ENCODE peak calls at places on chromosomes 3 and 15, in ten cellular contexts. One of them, this sample, is unnamed. For H3K36me3, the result is how much of the 10 kb centered on the place peaks cover.

GRCh38 chr3:176426371-176426770 is 770.9 kb downstream of the TBL1XR1 start:
- DNase-seq in NT2/D1: no peak
- DNase-seq in IMR-90: no peak
- DNase-seq in mesenchymal stem cell: no peak
- DNase-seq in heart left ventricle: no peak
- DNase-seq in osteoblast: no peak
- DNase-seq in fibroblast of lung: no peak
- DNase-seq in hepatocyte: no peak
- DNase-seq in tibial artery: no peak
- DNase-seq in kidney: no peak
- DNase-seq in this sample: no peak

GRCh38 chr3:169404491-169404890 is 259.0 kb downstream of the MECOM start:
- DNase-seq in IMR-90: no peak
- DNase-seq in osteoblast: no peak
- DNase-seq in fibroblast of lung: no peak
- DNase-seq in heart left ventricle: no peak
- DNase-seq in tibial artery: no peak
- DNase-seq in kidney: peak
- DNase-seq in NT2/D1: no peak
- DNase-seq in mesenchymal stem cell: no peak
- DNase-seq in hepatocyte: no peak
- DNase-seq in this sample: peak

GRCh38 chr15:96171842-96172241 is 158.7 kb upstream of the NR2F2 start:
- DNase-seq in mesenchymal stem cell: peak
- DNase-seq in NT2/D1: no peak
- DNase-seq in tibial artery: no peak
- DNase-seq in fibroblast of lung: no peak
- DNase-seq in osteoblast: no peak
- DNase-seq in IMR-90: peak
- DNase-seq in kidney: no peak
- DNase-seq in hepatocyte: peak
- DNase-seq in heart left ventricle: no peak
- DNase-seq in this sample: no peak

GRCh38 chr3:113271594-113272368 is 60.4 kb downstream of the BOC start:
- DNase-seq in mesenchymal stem cell: no peak
- DNase-seq in kidney: no peak
- DNase-seq in tibial artery: no peak
- DNase-seq in osteoblast: no peak
- DNase-seq in IMR-90: no peak
- DNase-seq in heart left ventricle: no peak
- DNase-seq in hepatocyte: no peak
- DNase-seq in fibroblast of lung: no peak
- DNase-seq in NT2/D1: no peak
- DNase-seq in this sample: no peak

GRCh38 chr3:10511809-10512494 is 6.6 kb upstream of the ATP2B2 start:
- DNase-seq in tibial artery: no peak
- DNase-seq in NT2/D1: peak
- DNase-seq in mesenchymal stem cell: peak
- DNase-seq in kidney: no peak
- DNase-seq in fibroblast of lung: peak
- DNase-seq in IMR-90: peak
- DNase-seq in hepatocyte: no peak
- DNase-seq in heart left ventricle: no peak
- DNase-seq in osteoblast: peak
- DNase-seq in this sample: no peak

GRCh38 chr3:20104167-20104661 is 64.0 kb downstream of the KAT2B start:
- DNase-seq in fibroblast of lung: no peak
- DNase-seq in kidney: no peak
- DNase-seq in IMR-90: no peak
- DNase-seq in hepatocyte: no peak
- DNase-seq in mesenchymal stem cell: no peak
- DNase-seq in NT2/D1: no peak
- DNase-seq in osteoblast: no peak
- DNase-seq in tibial artery: no peak
- DNase-seq in heart left ventricle: no peak
- DNase-seq in this sample: no peak

GRCh38 chr3:94106268-94106667 is 43.4 kb downstream of the NSUN3 start:
- DNase-seq in fibroblast of lung: no peak
- DNase-seq in mesenchymal stem cell: no peak
- DNase-seq in tibial artery: no peak
- DNase-seq in NT2/D1: no peak
- DNase-seq in hepatocyte: no peak
- DNase-seq in IMR-90: no peak
- DNase-seq in heart left ventricle: no peak
- DNase-seq in kidney: no peak
- DNase-seq in osteoblast: no peak
- DNase-seq in this sample: no peak

GRCh38 chr3:152258448-152259302 is 10.1 kb upstream of the MBNL1 start:
- DNase-seq in tibial artery: peak
- DNase-seq in osteoblast: peak
- DNase-seq in kidney: peak
- DNase-seq in hepatocyte: peak
- DNase-seq in fibroblast of lung: peak
- DNase-seq in IMR-90: peak
- DNase-seq in NT2/D1: no peak
- DNase-seq in mesenchymal stem cell: peak
- DNase-seq in heart left ventricle: peak
- DNase-seq in this sample: no peak

GRCh38 chr3:89261673-89262072 is 154.3 kb downstream of the EPHA3 start:
- DNase-seq in heart left ventricle: no peak
- DNase-seq in kidney: no peak
- DNase-seq in IMR-90: no peak
- DNase-seq in osteoblast: no peak
- DNase-seq in fibroblast of lung: no peak
- DNase-seq in mesenchymal stem cell: no peak
- DNase-seq in tibial artery: no peak
- DNase-seq in hepatocyte: no peak
- DNase-seq in NT2/D1: no peak
- DNase-seq in this sample: no peak

GRCh38 chr3:76990606-76991005 is 49.3 kb upstream of the ROBO2 start:
- DNase-seq in NT2/D1: no peak
- DNase-seq in fibroblast of lung: no peak
- DNase-seq in heart left ventricle: no peak
- DNase-seq in osteoblast: no peak
- DNase-seq in mesenchymal stem cell: no peak
- DNase-seq in IMR-90: no peak
- DNase-seq in kidney: peak
- DNase-seq in tibial artery: no peak
- DNase-seq in hepatocyte: no peak
- DNase-seq in this sample: no peak

GRCh38 chr15:20340331-20340811 is 201.2 kb downstream of the GOLGA6L6 start:
- DNase-seq in IMR-90: peak
- DNase-seq in mesenchymal stem cell: no peak
- DNase-seq in NT2/D1: no peak
- DNase-seq in heart left ventricle: peak
- DNase-seq in kidney: peak
- DNase-seq in fibroblast of lung: no peak
- DNase-seq in hepatocyte: peak
- DNase-seq in tibial artery: peak
- DNase-seq in osteoblast: peak
- DNase-seq in this sample: peak

DNA sequence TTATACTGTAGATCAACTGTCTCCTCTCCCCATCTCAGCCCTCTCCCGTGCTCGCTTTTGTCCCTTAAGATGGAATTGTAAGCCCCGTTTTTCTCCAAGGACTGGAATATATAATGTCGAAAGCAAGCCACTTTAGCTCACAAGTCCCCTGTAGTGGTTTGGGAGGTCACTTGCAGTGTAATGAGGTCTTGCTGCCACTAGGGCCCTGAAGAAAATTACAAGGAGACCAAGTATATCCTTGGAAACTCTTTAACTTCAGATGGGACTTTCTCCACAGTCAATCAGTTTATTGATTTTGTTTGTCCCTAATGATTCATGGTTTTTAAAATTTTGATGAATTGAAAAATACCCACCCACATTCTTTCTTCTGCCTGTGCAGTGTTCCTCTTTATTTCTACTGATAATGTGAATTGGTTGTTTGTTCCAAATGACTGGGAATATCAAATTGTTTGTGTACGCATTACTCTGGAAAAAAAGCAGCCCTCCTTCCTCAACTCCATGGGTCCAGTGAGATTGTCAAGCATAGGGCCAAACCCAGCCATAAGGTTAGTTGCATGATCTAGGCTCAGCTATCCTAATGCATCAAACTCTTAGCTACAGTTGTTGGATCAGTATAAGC is 294.8 kb downstream of the MCTP2 start:
- DNase-seq in hepatocyte: no peak
- DNase-seq in mesenchymal stem cell: peak
- DNase-seq in tibial artery: no peak
- DNase-seq in osteoblast: no peak
- DNase-seq in IMR-90: no peak
- DNase-seq in NT2/D1: peak
- DNase-seq in kidney: no peak
- DNase-seq in fibroblast of lung: no peak
- DNase-seq in heart left ventricle: no peak
- DNase-seq in this sample: peak
- H3K36me3 ChIP-seq in hepatocyte: under half
- H3K36me3 ChIP-seq in mesenchymal stem cell: under half
- H3K36me3 ChIP-seq in tibial artery: under half
- H3K36me3 ChIP-seq in osteoblast: under half
- H3K36me3 ChIP-seq in IMR-90: under half
- H3K36me3 ChIP-seq in NT2/D1: under half
- H3K36me3 ChIP-seq in kidney: under half
- H3K36me3 ChIP-seq in fibroblast of lung: under half
- H3K36me3 ChIP-seq in heart left ventricle: under half
- H3K36me3 ChIP-seq in this sample: under half

GRCh38 chr3:8571256-8571655 is 69.6 kb downstream of the LMCD1 start:
- DNase-seq in hepatocyte: no peak
- DNase-seq in mesenchymal stem cell: no peak
- DNase-seq in osteoblast: no peak
- DNase-seq in kidney: no peak
- DNase-seq in fibroblast of lung: no peak
- DNase-seq in heart left ventricle: no peak
- DNase-seq in IMR-90: no peak
- DNase-seq in NT2/D1: no peak
- DNase-seq in tibial artery: no peak
- DNase-seq in this sample: no peak
- H3K36me3 ChIP-seq in hepatocyte: under half
- H3K36me3 ChIP-seq in mesenchymal stem cell: half or more
- H3K36me3 ChIP-seq in osteoblast: under half
- H3K36me3 ChIP-seq in kidney: under half
- H3K36me3 ChIP-seq in fibroblast of lung: under half
- H3K36me3 ChIP-seq in heart left ventricle: under half
- H3K36me3 ChIP-seq in IMR-90: under half
- H3K36me3 ChIP-seq in NT2/D1: half or more
- H3K36me3 ChIP-seq in tibial artery: half or more
- H3K36me3 ChIP-seq in this sample: under half

DNA sequence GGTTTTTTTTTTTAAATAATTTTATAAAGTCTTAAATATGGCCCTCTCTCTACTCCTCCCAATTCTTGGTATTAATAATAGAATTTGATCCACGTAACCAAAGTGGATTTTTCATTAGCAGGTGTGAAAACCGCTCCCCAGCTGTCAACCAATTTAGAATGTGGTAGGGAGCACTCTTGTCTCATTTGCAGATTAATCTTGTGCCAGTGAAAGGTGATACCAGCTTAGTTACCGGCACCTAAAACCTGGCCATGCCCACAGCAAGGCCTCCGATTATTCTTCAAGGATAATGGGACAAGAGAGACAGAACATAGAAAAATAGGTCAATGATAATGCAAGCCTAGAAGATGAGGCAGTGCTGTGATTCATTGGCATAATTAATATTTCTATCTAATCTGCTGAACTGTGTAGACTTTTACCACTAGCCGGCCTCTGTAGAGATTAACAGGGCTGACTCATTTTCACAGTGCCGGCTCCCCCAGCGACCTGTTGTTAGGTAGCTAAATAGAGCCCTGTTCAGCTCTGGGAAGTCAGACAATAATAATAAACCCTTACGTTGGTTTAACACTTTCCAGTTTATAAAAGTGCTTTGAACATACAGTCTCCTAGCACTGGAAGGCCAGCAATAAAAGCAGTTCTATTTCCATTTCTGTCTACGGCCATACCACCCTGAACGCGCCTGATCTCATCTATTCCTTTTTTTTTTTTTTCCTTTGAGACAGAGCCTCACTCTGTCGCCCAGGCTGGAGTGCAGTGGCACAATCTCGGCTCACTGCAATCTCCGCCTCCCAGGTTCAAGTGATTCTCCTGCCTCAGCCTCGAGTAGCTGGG is 102.9 kb downstream of the SHQ1 start:
- DNase-seq in fibroblast of lung: no peak
- DNase-seq in tibial artery: no peak
- DNase-seq in IMR-90: peak
- DNase-seq in heart left ventricle: no peak
- DNase-seq in mesenchymal stem cell: no peak
- DNase-seq in kidney: no peak
- DNase-seq in hepatocyte: peak
- DNase-seq in NT2/D1: no peak
- DNase-seq in osteoblast: peak
- DNase-seq in this sample: no peak
- H3K36me3 ChIP-seq in fibroblast of lung: under half
- H3K36me3 ChIP-seq in tibial artery: under half
- H3K36me3 ChIP-seq in IMR-90: under half
- H3K36me3 ChIP-seq in heart left ventricle: under half
- H3K36me3 ChIP-seq in mesenchymal stem cell: under half
- H3K36me3 ChIP-seq in kidney: under half
- H3K36me3 ChIP-seq in hepatocyte: under half
- H3K36me3 ChIP-seq in NT2/D1: under half
- H3K36me3 ChIP-seq in osteoblast: under half
- H3K36me3 ChIP-seq in this sample: under half

DNA sequence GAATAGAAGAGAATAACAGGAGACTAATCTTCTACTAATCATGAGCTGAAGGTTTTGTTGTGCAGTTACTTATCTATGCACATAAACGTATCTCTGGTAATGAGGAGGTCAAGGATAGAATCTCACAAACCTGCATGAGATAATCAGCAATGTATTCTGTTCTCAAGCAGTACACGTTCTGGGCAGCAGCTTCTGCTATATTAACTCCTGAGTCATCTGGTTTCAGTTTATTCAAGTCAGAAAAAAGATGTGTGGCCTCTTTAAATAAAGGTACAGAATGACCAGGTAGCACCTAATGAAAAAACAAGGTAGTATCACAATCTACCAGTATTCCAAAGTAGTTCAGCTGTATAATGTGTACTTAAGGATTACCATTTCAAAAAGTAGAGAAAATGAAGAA is 34.9 kb downstream of the CDV3 start:
- DNase-seq in fibroblast of lung: no peak
- DNase-seq in tibial artery: no peak
- DNase-seq in hepatocyte: no peak
- DNase-seq in heart left ventricle: no peak
- DNase-seq in NT2/D1: no peak
- DNase-seq in IMR-90: peak
- DNase-seq in osteoblast: no peak
- DNase-seq in mesenchymal stem cell: no peak
- DNase-seq in kidney: no peak
- DNase-seq in this sample: no peak
- H3K36me3 ChIP-seq in fibroblast of lung: under half
- H3K36me3 ChIP-seq in tibial artery: under half
- H3K36me3 ChIP-seq in hepatocyte: under half
- H3K36me3 ChIP-seq in heart left ventricle: half or more
- H3K36me3 ChIP-seq in NT2/D1: half or more
- H3K36me3 ChIP-seq in IMR-90: under half
- H3K36me3 ChIP-seq in osteoblast: under half
- H3K36me3 ChIP-seq in mesenchymal stem cell: half or more
- H3K36me3 ChIP-seq in kidney: under half
- H3K36me3 ChIP-seq in this sample: under half

GRCh38 chr15:99124641-99125040 is 19.8 kb downstream of the SYNM start:
- DNase-seq in IMR-90: no peak
- DNase-seq in NT2/D1: no peak
- DNase-seq in tibial artery: peak
- DNase-seq in osteoblast: no peak
- DNase-seq in kidney: peak
- DNase-seq in hepatocyte: no peak
- DNase-seq in mesenchymal stem cell: no peak
- DNase-seq in fibroblast of lung: no peak
- DNase-seq in heart left ventricle: no peak
- DNase-seq in this sample: no peak
- H3K36me3 ChIP-seq in IMR-90: under half
- H3K36me3 ChIP-seq in NT2/D1: under half
- H3K36me3 ChIP-seq in tibial artery: under half
- H3K36me3 ChIP-seq in osteoblast: under half
- H3K36me3 ChIP-seq in kidney: under half
- H3K36me3 ChIP-seq in hepatocyte: under half
- H3K36me3 ChIP-seq in mesenchymal stem cell: under half
- H3K36me3 ChIP-seq in fibroblast of lung: under half
- H3K36me3 ChIP-seq in heart left ventricle: under half
- H3K36me3 ChIP-seq in this sample: under half